ENCODE peak calls at places on chromosomes 1 and 21, in five cellular contexts. J is BE2C, F is tibial artery, C is left lung, W is BJ. M is an unnamed sample. For H3K36me3, the result is how much of the 10 kb centered on the place peaks cover.

GRCh38 chr1:152622803-152623202 is at the start of gene LCE3A:
- DNase-seq in W (no peak), F (no peak), C (no peak), J (no peak), M (no peak)

GRCh38 chr21:36065497-36066036 is 4.3 kb upstream of the CBR1 start:
- DNase-seq in J (no peak), F (no peak), C (no peak), W (no peak), M (no peak)

GRCh38 chr1:87045757-87046422 is 131.5 kb downstream of the HS2ST1 start:
- DNase-seq in W (no peak), J (no peak), C (no peak), F (no peak), M (no peak)

GRCh38 chr1:94554611-94555010 is 13.1 kb upstream of the F3 start:
- DNase-seq in F (no peak), J (no peak), C (no peak), W (no peak), M (no peak)

GRCh38 chr21:45531393-45532215 is 10.6 kb downstream of the SLC19A1 start:
- DNase-seq in F (no peak), W (no peak), C (peak), J (peak), M (no peak)

GRCh38 chr1:235199441-235199840 is 38.4 kb upstream of the RBM34 start:
- DNase-seq in J (no peak), W (no peak), F (no peak), C (no peak), M (no peak)

GRCh38 chr21:27423073-27423472 is 456.2 kb upstream of the ADAMTS5 start:
- DNase-seq in J (no peak), W (peak), C (peak), F (peak), M (no peak)

GRCh38 chr1:244395965-244396364 is 55.7 kb downstream of the ADSS2 start:
- DNase-seq in C (no peak), F (no peak), J (no peak), W (no peak), M (no peak)

GRCh38 chr1:223022641-223023473 is 120.2 kb downstream of the TLR5 start:
- DNase-seq in J (no peak), F (no peak), W (no peak), C (no peak), M (no peak)

GRCh38 chr1:36351222-36351977 is 28.0 kb upstream of the EVA1B start:
- DNase-seq in W (peak), C (peak), J (peak), F (no peak), M (no peak)

GRCh38 chr1:244768186-244768585 is 67.3 kb upstream of the COX20 start:
- DNase-seq in C (no peak), J (no peak), W (no peak), F (no peak), M (no peak)

GRCh38 chr1:98870959-98871903 is 133.4 kb downstream of the PLPPR5 start:
- DNase-seq in W (no peak), J (peak), F (no peak), C (no peak), M (no peak)

GRCh38 chr1:23444596-23445390 is 20.2 kb upstream of the TCEA3 start:
- DNase-seq in J (no peak), W (no peak), F (no peak), C (peak), M (no peak)

GRCh38 chr1:14656384-14656937 is 58.0 kb downstream of the KAZN start:
- DNase-seq in J (no peak), F (no peak), W (no peak), C (no peak), M (no peak)

GRCh38 chr21:23101111-23101510 is 2102.9 kb downstream of the NCAM2 start:
- DNase-seq in J (no peak), W (no peak), F (no peak), C (no peak), M (no peak)

GRCh38 chr1:2555634-2556276 is 416 bp upstream of the TNFRSF14 start:
- DNase-seq in C (peak), W (no peak), F (peak), J (no peak), M (peak)

GRCh38 chr1:51653127-51653526 is 36.2 kb downstream of the OSBPL9 start:
- DNase-seq in J (no peak), C (no peak), F (no peak), W (no peak), M (no peak)

GRCh38 chr1:54609301-54609921 is 13.9 kb downstream of the FAM151A start:
- DNase-seq in W (no peak), J (no peak), F (no peak), C (no peak), M (no peak)

GRCh38 chr1:8670371-8670818 is 147.0 kb downstream of the RERE start:
- DNase-seq in F (no peak), C (no peak), J (no peak), W (no peak), M (no peak)

GRCh38 chr21:42663200-42663483 is 9.7 kb downstream of the PDE9A start:
- DNase-seq in J (no peak), C (no peak), F (no peak), W (no peak), M (no peak)

GRCh38 chr1:162674018-162674608 is 41.8 kb downstream of the DDR2 start:
- DNase-seq in J (no peak), F (no peak), C (no peak), W (no peak), M (no peak)

GRCh38 chr1:202248861-202249260 is 55.3 kb downstream of the LGR6 start:
- DNase-seq in C (no peak), W (no peak), J (no peak), F (no peak), M (no peak)

GRCh38 chr1:47507140-47507539 is 69.3 kb downstream of the FOXD2 start:
- DNase-seq in W (no peak), J (no peak), C (no peak), F (no peak), M (no peak)

GRCh38 chr1:244067893-244068292 is 16.8 kb downstream of the ZBTB18 start:
- DNase-seq in F (no peak), W (no peak), J (no peak), C (no peak), M (no peak)

GRCh38 chr1:54934869-54935268 is 45.6 kb upstream of the TMEM61 start:
- DNase-seq in F (no peak), C (no peak), W (peak), J (no peak), M (no peak)

GRCh38 chr1:54118704-54119103 is 34.1 kb downstream of the CDCP2 start:
- DNase-seq in J (no peak), C (no peak), F (no peak), W (peak), M (no peak)

GRCh38 chr1:97920275-97920831 is 481 bp downstream of the DPYD start:
- DNase-seq in C (no peak), J (no peak), W (no peak), F (peak), M (no peak)

GRCh38 chr1:59976194-59977074 is 49.9 kb upstream of the CYP2J2 start:
- DNase-seq in J (peak), C (peak), F (peak), W (no peak), M (peak)

GRCh38 chr1:222547944-222548671 is at the start of gene HHIPL2:
- DNase-seq in C (no peak), W (no peak), J (no peak), F (no peak), M (no peak)

GRCh38 chr1:204359474-204360255 is at the start of gene PLEKHA6:
- DNase-seq in C (no peak), W (no peak), J (peak), F (no peak), M (no peak)

GRCh38 chr1:226904772-226905171 is 34.4 kb downstream of the PSEN2 start:
- DNase-seq in W (no peak), F (no peak), J (no peak), C (no peak), M (no peak)

GRCh38 chr1:226903819-226904710 is 33.6 kb downstream of the PSEN2 start:
- DNase-seq in F (no peak), C (no peak), J (no peak), W (peak), M (no peak)

GRCh38 chr1:226908913-226909312 is 31.2 kb upstream of the COQ8A start:
- DNase-seq in W (no peak), C (no peak), J (no peak), F (no peak), M (no peak)

GRCh38 chr1:226912587-226913176 is 27.4 kb upstream of the COQ8A start:
- DNase-seq in F (no peak), C (peak), J (peak), W (no peak), M (peak)

GRCh38 chr1:226908419-226908818 is 31.7 kb upstream of the COQ8A start:
- DNase-seq in J (no peak), C (no peak), F (no peak), W (no peak), M (no peak)
- H3K36me3 ChIP-seq in J (under half), C (under half), F (under half), W (under half), M (under half)

GRCh38 chr1:180206581-180206980 is 23.5 kb upstream of the LHX4 start:
- DNase-seq in C (no peak), F (no peak), J (no peak), W (no peak), M (no peak)

GRCh38 chr1:180211860-180212229 is 18.2 kb upstream of the LHX4 start:
- DNase-seq in W (no peak), J (no peak), C (no peak), F (no peak), M (no peak)

GRCh38 chr1:180211156-180211859 is 18.8 kb upstream of the LHX4 start:
- DNase-seq in C (no peak), F (no peak), J (no peak), W (no peak), M (no peak)

GRCh38 chr1:180210008-180210555 is 20.0 kb upstream of the LHX4 start:
- DNase-seq in F (no peak), C (no peak), J (no peak), W (no peak), M (no peak)

GRCh38 chr1:180208264-180208663 is 21.8 kb upstream of the LHX4 start:
- DNase-seq in F (no peak), W (no peak), C (no peak), J (no peak), M (no peak)
- TF ChIP-seq CTCF in F (no peak), W (no peak), C (no peak), J (no peak), M (no peak)

GRCh38 chr1:119679223-119679622 is 31.2 kb upstream of the ZNF697 start:
- DNase-seq in F (no peak), W (no peak), J (no peak), C (no peak), M (no peak)
- H3K36me3 ChIP-seq in F (under half), W (under half), J (under half), C (under half), M (under half)

GRCh38 chr1:40952744-40953315 is 26.7 kb upstream of the CTPS1 start:
- DNase-seq in W (no peak), F (no peak), J (no peak), C (no peak), M (no peak)
- TF ChIP-seq CTCF in W (no peak), F (no peak), J (no peak), C (no peak), M (no peak)

DNA sequence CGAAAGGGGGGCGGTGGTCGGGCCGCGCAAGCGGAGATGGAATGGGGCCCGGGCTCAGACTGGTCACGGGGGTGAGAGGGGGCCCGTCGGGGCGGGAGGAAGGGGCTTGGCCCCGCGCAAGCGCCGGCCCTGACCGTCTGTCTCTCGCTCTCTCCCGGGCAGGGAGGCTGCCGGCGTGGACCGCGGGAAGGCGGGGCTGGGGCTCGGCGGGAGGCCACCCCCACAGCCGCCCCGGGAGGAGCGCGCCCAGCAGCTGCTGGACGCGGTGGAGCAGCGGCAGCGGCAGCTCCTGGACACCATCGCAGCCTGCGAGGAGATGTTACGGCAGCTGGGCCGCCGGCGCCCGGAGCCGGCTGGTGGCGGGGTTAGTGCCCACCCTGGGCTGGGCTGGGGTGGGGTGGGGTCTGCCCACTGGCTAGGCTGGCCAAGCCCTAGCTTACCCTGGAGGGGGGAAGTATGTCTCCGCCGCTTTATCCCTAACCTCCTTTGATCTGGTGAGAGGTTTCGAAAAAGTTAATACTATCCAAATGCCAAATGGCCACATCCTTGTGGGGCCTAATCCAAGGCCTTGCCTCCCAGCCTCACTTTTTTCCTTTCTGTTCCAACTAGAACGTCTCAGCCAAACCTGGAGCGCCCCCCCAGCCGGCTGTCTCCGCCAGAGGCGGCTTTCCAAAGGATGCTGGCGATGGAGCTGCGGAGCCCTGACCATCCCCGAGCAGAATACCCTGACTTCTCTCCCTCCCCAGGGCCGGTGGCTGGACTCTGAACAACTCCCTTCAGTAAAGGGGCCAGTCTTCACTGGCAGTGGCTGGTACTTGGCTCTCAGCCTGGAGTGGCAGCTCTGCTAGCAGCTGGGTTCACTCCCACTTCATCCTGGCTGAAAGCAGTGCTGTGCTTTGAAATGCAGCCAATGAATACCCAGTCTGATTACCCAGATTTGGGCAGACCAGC is 636 bp upstream of the YRDC start:
- DNase-seq in J (peak), F (peak), C (peak), W (no peak), M (peak)
- H3K36me3 ChIP-seq in J (under half), F (under half), C (half or more), W (under half), M (under half)

DNA sequence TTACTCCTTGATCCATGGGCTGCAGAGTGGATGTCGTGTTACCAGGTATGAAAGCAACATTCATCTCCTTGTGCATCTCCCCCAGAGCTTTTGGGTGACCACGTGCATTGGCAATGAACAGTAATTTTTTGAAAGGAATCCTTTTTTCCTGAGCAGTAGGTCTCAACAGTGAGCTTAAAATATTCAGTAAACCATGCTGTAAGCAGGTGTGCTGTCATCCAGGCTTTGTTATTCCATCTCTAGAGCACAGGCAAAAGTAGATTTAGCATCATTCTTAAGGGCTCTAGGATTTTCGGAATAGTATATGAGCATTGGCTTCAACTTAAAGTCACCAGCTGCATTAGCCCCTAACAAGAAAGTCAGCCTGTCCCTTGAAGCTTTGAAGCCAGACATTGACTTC is 27.3 kb downstream of the AGPAT3 start:
- DNase-seq in F (no peak), J (no peak), W (no peak), C (no peak), M (no peak)
- TF ChIP-seq CTCF in F (no peak), J (no peak), W (no peak), C (no peak), M (no peak)

GRCh38 chr21:33721081-33721480 is 78.8 kb downstream of the ITSN1 start:
- DNase-seq in C (no peak), W (no peak), F (no peak), J (no peak), M (no peak)
- H3K36me3 ChIP-seq in C (under half), W (under half), F (under half), J (under half), M (under half)

GRCh38 chr1:30379684-30380624 is 343.4 kb downstream of the MATN1 start:
- DNase-seq in W (peak), J (peak), C (no peak), F (peak), M (peak)

GRCh38 chr1:30378991-30379581 is 344.3 kb downstream of the MATN1 start:
- DNase-seq in J (peak), W (peak), F (no peak), C (no peak), M (peak)

GRCh38 chr1:30381671-30382365 is 341.6 kb downstream of the MATN1 start:
- DNase-seq in W (no peak), C (no peak), F (no peak), J (no peak), M (no peak)

GRCh38 chr1:30381266-30381665 is 342.1 kb downstream of the MATN1 start:
- DNase-seq in F (no peak), C (no peak), W (no peak), J (no peak), M (no peak)

GRCh38 chr1:30380625-30380984 is 342.8 kb downstream of the MATN1 start:
- DNase-seq in C (no peak), J (no peak), F (no peak), W (no peak), M (no peak)
- TF ChIP-seq CTCF in C (no peak), J (no peak), F (peak), W (no peak), M (peak)

M was measured in CD8-positive, alpha-beta T cell.